ENCODE peak calls at places on chromosome 1, in five cellular contexts. K is left ventricle myocardium superior, H is GM12864, I is activated T-cell treated with anti-CD3 and anti-CD28 coated beads for 1 hour, A is NCI-H524. X is an unnamed sample.

GRCh38 chr1:54559771-54560231 is 11.8 kb downstream of the ACOT11 start:
- DNase-seq in K (peak; percentile 88), H (no peak), I (no peak), A (peak; percentile 61), X (no peak)

GRCh38 chr1:26084091-26084561 is 16.7 kb upstream of the TRIM63 start:
- DNase-seq in K (peak; percentile 62), H (no peak), I (no peak), A (no peak), X (no peak)

GRCh38 chr1:68149110-68149798 is 83.1 kb downstream of the WLS start:
- DNase-seq in K (peak; percentile 55), H (no peak), I (no peak), A (peak; percentile 30), X (no peak)

GRCh38 chr1:24928631-24929090 is 1.4 kb downstream of the RUNX3 start:
- DNase-seq in K (no peak), H (no peak), I (peak; percentile 46), A (peak; percentile 25), X (no peak)

GRCh38 chr1:22793647-22794046 is 83.0 kb downstream of the EPHB2 start:
- DNase-seq in K (no peak), H (no peak), I (no peak), A (no peak), X (no peak)

GRCh38 chr1:147168626-147169058 is 3.6 kb downstream of the PRKAB2 start:
- DNase-seq in K (no peak), H (no peak), I (no peak), A (peak; percentile 50), X (no peak)

GRCh38 chr1:160548960-160549664 is 26.1 kb upstream of the SLAMF6 start:
- DNase-seq in K (no peak), H (peak; percentile 64), I (no peak), A (no peak), X (no peak)

GRCh38 chr1:23558872-23559135 is 497 bp downstream of the ID3 start:
- DNase-seq in K (no peak), H (no peak), I (no peak), A (no peak), X (no peak)

GRCh38 chr1:50505427-50505826 is 82.2 kb upstream of the DMRTA2 start:
- DNase-seq in K (no peak), H (no peak), I (no peak), A (no peak), X (no peak)

GRCh38 chr1:181612100-181612499 is 128.8 kb downstream of the CACNA1E start:
- DNase-seq in K (no peak), H (no peak), I (no peak), A (no peak), X (no peak)

GRCh38 chr1:90727917-90728655 is 11.0 kb upstream of the BARHL2 start:
- DNase-seq in K (no peak), H (no peak), I (no peak), A (no peak), X (no peak)

GRCh38 chr1:87905651-87906050 is 577.0 kb downstream of the LMO4 start:
- DNase-seq in K (no peak), H (no peak), I (no peak), A (no peak), X (no peak)

GRCh38 chr1:167795810-167796740 is 74.3 kb downstream of the MPZL1 start:
- DNase-seq in K (peak; percentile 39), H (no peak), I (no peak), A (no peak), X (no peak)

GRCh38 chr1:75614455-75615379 is 3.8 kb upstream of the SLC44A5 start:
- DNase-seq in K (peak; percentile 43), H (no peak), I (no peak), A (peak; percentile 88), X (peak; percentile 70)

GRCh38 chr1:241972703-241973375 is 15.3 kb downstream of the BECN2 start:
- DNase-seq in K (no peak), H (no peak), I (no peak), A (peak; percentile 81), X (no peak)

GRCh38 chr1:93798301-93798700 is 80.7 kb downstream of the DNTTIP2 start:
- DNase-seq in K (no peak), H (no peak), I (no peak), A (no peak), X (no peak)

GRCh38 chr1:93331412-93331811 is 14.3 kb upstream of the DR1 start:
- DNase-seq in K (no peak), H (no peak), I (no peak), A (no peak), X (no peak)

GRCh38 chr1:174289644-174290310 is 130.5 kb downstream of the RABGAP1L start:
- DNase-seq in K (peak; percentile 74), H (no peak), I (no peak), A (no peak), X (no peak)

GRCh38 chr1:15418811-15419515 is 9.3 kb downstream of the EFHD2 start:
- DNase-seq in K (peak; percentile 46), H (no peak), I (no peak), A (no peak), X (no peak)

GRCh38 chr1:206823725-206824124 is 41.7 kb upstream of the IL20 start:
- DNase-seq in K (no peak), H (no peak), I (no peak), A (no peak), X (no peak)

GRCh38 chr1:31576201-31576669 is at the start of gene TINAGL1:
- DNase-seq in K (peak; percentile 86), H (no peak), I (no peak), A (no peak), X (peak; percentile 86)

GRCh38 chr1:173423326-173423725 is 53.8 kb upstream of the PRDX6 start:
- DNase-seq in K (no peak), H (no peak), I (no peak), A (no peak), X (no peak)

GRCh38 chr1:231871878-231872277 is 245.3 kb downstream of the DISC1 start:
- DNase-seq in K (no peak), H (no peak), I (no peak), A (no peak), X (no peak)

GRCh38 chr1:46303872-46304326 is 401 bp downstream of the UQCRH start:
- DNase-seq in K (no peak), H (no peak), I (no peak), A (no peak), X (no peak)

GRCh38 chr1:194795917-194796593 is 1609.6 kb upstream of the B3GALT2 start:
- DNase-seq in K (no peak), H (no peak), I (no peak), A (no peak), X (no peak)

GRCh38 chr1:34590211-34590623 is 164.6 kb upstream of the GJB5 start:
- DNase-seq in K (no peak), H (no peak), I (no peak), A (peak; percentile 55), X (no peak)

GRCh38 chr1:182087951-182088350 is 26.4 kb upstream of the ZNF648 start:
- DNase-seq in K (no peak), H (no peak), I (no peak), A (no peak), X (no peak)

GRCh38 chr1:155125946-155126493 is 1.7 kb upstream of the EFNA1 start:
- DNase-seq in K (peak; percentile 74), H (no peak), I (no peak), A (no peak), X (peak; percentile 86)

GRCh38 chr1:83673287-83673686 is 325.6 kb downstream of the TTLL7 start:
- DNase-seq in K (no peak), H (no peak), I (no peak), A (no peak), X (no peak)

GRCh38 chr1:158043232-158043631 is 49.8 kb downstream of the KIRREL1 start:
- DNase-seq in K (no peak), H (no peak), I (no peak), A (no peak), X (no peak)

GRCh38 chr1:101239095-101240040 is 2.5 kb downstream of the S1PR1 start:
- DNase-seq in K (no peak), H (no peak), I (peak; percentile 29), A (no peak), X (peak; percentile 58)

GRCh38 chr1:16175610-16176553 is 20.0 kb upstream of the EPHA2 start:
- DNase-seq in K (peak; percentile 94), H (no peak), I (no peak), A (no peak), X (peak; percentile 87)

GRCh38 chr1:24413350-24414163 is at the start of gene STPG1:
- DNase-seq in K (peak; percentile 85), H (peak; percentile 71), I (peak; percentile 51), A (peak; percentile 87), X (peak; percentile 91)

X was measured in left lung.